ENCODE peak calls at places on chromosomes 11 and 22, in four cellular contexts. P, Q, Z and A are unnamed samples.

GRCh38 chr22:20573830-20574615 is 66.6 kb downstream of the MED15 start:
- DNase-seq in P (no peak), Q (no peak), Z (no peak), A (no peak)

GRCh38 chr11:12137938-12138731 is 27.7 kb downstream of the MICAL2 start:
- DNase-seq in P (no peak), Q (no peak), Z (peak), A (no peak)

GRCh38 chr11:18455686-18456372 is at the start of gene LDHAL6A:
- DNase-seq in P (peak), Q (no peak), Z (no peak), A (peak)

GRCh38 chr11:62394825-62395538 is 23.9 kb upstream of the SCGB1A1 start:
- DNase-seq in P (peak), Q (peak), Z (peak), A (peak)

GRCh38 chr22:47090591-47091240 is 328.3 kb downstream of the TBC1D22A start:
- DNase-seq in P (peak), Q (no peak), Z (no peak), A (peak)

GRCh38 chr22:47884200-47884599 is 1121.8 kb downstream of the TBC1D22A start:
- DNase-seq in P (no peak), Q (no peak), Z (no peak), A (no peak)

GRCh38 chr11:94858012-94858705 is 90.0 kb downstream of the AMOTL1 start:
- DNase-seq in P (no peak), Q (no peak), Z (no peak), A (no peak)

GRCh38 chr11:109015283-109015682 is 350.4 kb downstream of the DDX10 start:
- DNase-seq in P (no peak), Q (no peak), Z (no peak), A (no peak)

GRCh38 chr11:18322818-18323570 is 627 bp downstream of the GTF2H1 start:
- DNase-seq in P (no peak), Q (no peak), Z (no peak), A (no peak)

GRCh38 chr11:83599066-83599465 is 312.9 kb upstream of the CCDC90B start:
- DNase-seq in P (no peak), Q (no peak), Z (no peak), A (no peak)

GRCh38 chr11:44886765-44887164 is 63.9 kb downstream of the TP53I11 start:
- DNase-seq in P (no peak), Q (no peak), Z (no peak), A (no peak)

GRCh38 chr22:19779011-19779421 is 18.4 kb downstream of the TBX1 start:
- DNase-seq in P (no peak), Q (no peak), Z (no peak), A (peak)

GRCh38 chr22:29609139-29609538 is 5.7 kb downstream of the NF2 start:
- DNase-seq in P (peak), Q (no peak), Z (no peak), A (no peak)

GRCh38 chr22:41521166-41521565 is 23.1 kb downstream of the POLR3H start:
- DNase-seq in P (no peak), Q (no peak), Z (no peak), A (no peak)

GRCh38 chr22:27310966-27311665 is 490.4 kb downstream of the MN1 start:
- DNase-seq in P (no peak), Q (no peak), Z (no peak), A (peak)

GRCh38 chr22:45223304-45224117 is 17.2 kb downstream of the KIAA0930 start:
- DNase-seq in P (peak), Q (no peak), Z (no peak), A (no peak)

GRCh38 chr22:45224331-45224730 is 16.4 kb downstream of the KIAA0930 start:
- DNase-seq in P (no peak), Q (no peak), Z (no peak), A (no peak)

GRCh38 chr22:45225732-45226560 is 14.7 kb downstream of the KIAA0930 start:
- DNase-seq in P (no peak), Q (no peak), Z (no peak), A (no peak)

GRCh38 chr22:45226681-45227186 is 14.0 kb downstream of the KIAA0930 start:
- DNase-seq in P (no peak), Q (no peak), Z (no peak), A (no peak)

GRCh38 chr22:45224988-45225731 is 15.5 kb downstream of the KIAA0930 start:
- DNase-seq in P (no peak), Q (no peak), Z (no peak), A (no peak)
- TF ChIP-seq USF1 in P (no peak), Q (no peak), Z (no peak), A (no peak)

DNA sequence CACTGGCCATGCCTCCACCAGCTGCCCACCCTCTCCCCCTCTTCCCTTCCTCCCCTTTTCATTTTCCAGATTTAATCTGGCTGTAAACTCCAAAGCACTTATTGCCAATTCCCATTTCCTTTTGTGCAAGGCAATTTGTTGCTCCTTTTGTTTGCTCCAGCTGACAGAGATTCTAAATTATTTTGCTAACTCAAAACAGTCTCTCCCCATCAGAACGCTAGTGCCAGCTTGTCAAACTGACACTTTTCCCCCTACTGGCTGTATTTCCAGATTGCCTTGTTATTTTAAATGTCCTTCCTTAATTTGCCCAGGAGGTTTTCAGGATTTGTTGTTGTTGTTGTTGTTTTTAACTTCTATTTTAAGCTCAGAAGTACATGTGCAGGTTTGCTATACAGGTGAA is 57.0 kb upstream of the PAK1 start:
- DNase-seq in P (no peak), Q (no peak), Z (peak), A (no peak)
- TF ChIP-seq CTCF in P (no peak), Q (no peak), Z (peak), A (no peak)

GRCh38 chr11:61352038-61352437 is 9.6 kb downstream of the CYB561A3 start:
- DNase-seq in P (no peak), Q (no peak), Z (no peak), A (no peak)
- TF ChIP-seq USF1 in P (no peak), Q (no peak), Z (no peak), A (no peak)

GRCh38 chr11:68019486-68019885 is 9.4 kb downstream of the ALDH3B1 start:
- DNase-seq in P (no peak), Q (no peak), Z (no peak), A (no peak)

GRCh38 chr11:68018730-68019190 is 8.6 kb downstream of the ALDH3B1 start:
- DNase-seq in P (no peak), Q (no peak), Z (no peak), A (no peak)

GRCh38 chr11:68022531-68022930 is 8.0 kb upstream of the NDUFS8 start:
- DNase-seq in P (no peak), Q (no peak), Z (no peak), A (no peak)

GRCh38 chr11:68020575-68020974 is 9.9 kb upstream of the NDUFS8 start:
- DNase-seq in P (no peak), Q (no peak), Z (peak), A (peak)

GRCh38 chr11:68021167-68021787 is 9.2 kb upstream of the NDUFS8 start:
- DNase-seq in P (no peak), Q (no peak), Z (peak), A (peak)
- TF ChIP-seq CTCF in P (peak), Q (peak), Z (peak), A (no peak)

GRCh38 chr11:112745958-112746357 is 215.3 kb upstream of the NCAM1 start:
- DNase-seq in P (no peak), Q (no peak), Z (no peak), A (no peak)

GRCh38 chr11:112751763-112752162 is 209.5 kb upstream of the NCAM1 start:
- DNase-seq in P (no peak), Q (no peak), Z (no peak), A (no peak)

GRCh38 chr11:112751312-112751711 is 209.9 kb upstream of the NCAM1 start:
- DNase-seq in P (no peak), Q (no peak), Z (peak), A (no peak)

GRCh38 chr11:112752563-112752962 is 208.7 kb upstream of the NCAM1 start:
- DNase-seq in P (no peak), Q (no peak), Z (no peak), A (no peak)

GRCh38 chr11:112748713-112749481 is 212.3 kb upstream of the NCAM1 start:
- DNase-seq in P (no peak), Q (no peak), Z (peak), A (no peak)
- TF ChIP-seq USF1 in P (no peak), Q (no peak), Z (no peak), A (no peak)

GRCh38 chr11:88344869-88345268 is 7.3 kb upstream of the CTSC start:
- DNase-seq in P (no peak), Q (no peak), Z (no peak), A (no peak)

GRCh38 chr11:88348870-88349269 is 11.3 kb upstream of the CTSC start:
- DNase-seq in P (no peak), Q (no peak), Z (no peak), A (no peak)

GRCh38 chr11:88345408-88345807 is 7.9 kb upstream of the CTSC start:
- DNase-seq in P (no peak), Q (no peak), Z (no peak), A (no peak)

GRCh38 chr11:88341852-88342251 is 4.3 kb upstream of the CTSC start:
- DNase-seq in P (no peak), Q (no peak), Z (no peak), A (peak)

DNA sequence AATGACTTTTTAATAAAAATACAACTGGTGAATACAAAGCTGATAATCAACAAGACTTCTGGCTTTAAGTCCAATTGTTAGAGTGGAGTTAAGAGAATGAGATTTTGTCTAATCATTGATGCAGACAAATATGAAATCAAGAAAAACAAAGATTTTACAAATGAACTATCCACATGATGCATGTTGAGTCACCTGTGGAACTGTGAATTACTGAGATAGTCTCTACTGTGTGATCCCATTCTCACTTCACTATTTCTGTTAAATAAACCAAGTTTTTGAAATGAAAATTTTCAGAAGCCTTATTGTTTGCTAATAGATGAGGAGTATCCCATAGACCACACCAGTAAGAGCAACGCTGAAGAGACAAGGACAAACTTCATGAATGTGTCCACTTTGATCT is 8.4 kb upstream of the CTSC start:
- DNase-seq in P (no peak), Q (no peak), Z (no peak), A (no peak)
- TF ChIP-seq CTCF in P (no peak), Q (no peak), Z (no peak), A (no peak)